ENCODE peak calls at places on chromosome X, in seven cellular contexts. J, U, A, L, P, Z and M are unnamed samples. For H3K79me1, the result is how much of the 10 kb centered on the place peaks cover.

GRCh38 chrX:65610040-65610439 is 57.4 kb upstream of the MSN start:
- DNase-seq in J (no peak), U (peak), A (no peak), L (no peak), P (no peak), Z (no peak), M (peak)

GRCh38 chrX:133610056-133610455 is 194.8 kb upstream of the GPC4 start:
- DNase-seq in J (no peak), U (no peak), A (no peak), L (no peak), P (no peak), Z (no peak), M (no peak)

GRCh38 chrX:49155243-49155899 is 7.2 kb upstream of the MAGIX start:
- DNase-seq in J (peak), U (peak), A (peak), L (peak), P (peak), Z (peak), M (peak)

GRCh38 chrX:76109654-76110053 is 63.2 kb upstream of the PBDC1 start:
- DNase-seq in J (no peak), U (no peak), A (no peak), L (no peak), P (peak), Z (no peak), M (no peak)

GRCh38 chrX:69153060-69153730 is 12.1 kb downstream of the PJA1 start:
- DNase-seq in J (peak), U (peak), A (peak), L (no peak), P (peak), Z (no peak), M (peak)

GRCh38 chrX:27057883-27058282 is 405.3 kb downstream of the PPP4R3C start:
- DNase-seq in J (peak), U (no peak), A (no peak), L (no peak), P (no peak), Z (no peak), M (no peak)

GRCh38 chrX:87516716-87517115 is 886 bp upstream of the KLHL4 start:
- DNase-seq in J (no peak), U (peak), A (no peak), L (no peak), P (no peak), Z (no peak), M (peak)

GRCh38 chrX:129655547-129656248 is 942 bp upstream of the APLN start:
- DNase-seq in J (peak), U (no peak), A (no peak), L (no peak), P (peak), Z (no peak), M (peak)

GRCh38 chrX:147875866-147876596 is 35.7 kb upstream of the FMR1 start:
- DNase-seq in J (no peak), U (no peak), A (no peak), L (peak), P (no peak), Z (no peak), M (peak)

GRCh38 chrX:155997436-155997835 is at the start of gene IL9R:
- DNase-seq in J (no peak), U (no peak), A (no peak), L (no peak), P (no peak), Z (no peak), M (no peak)

GRCh38 chrX:4397471-4397870 is 684.0 kb upstream of the PRKX start:
- DNase-seq in J (no peak), U (no peak), A (no peak), L (no peak), P (no peak), Z (no peak), M (no peak)

GRCh38 chrX:9604111-9604907 is 139.5 kb downstream of the TBL1X start:
- DNase-seq in J (no peak), U (no peak), A (no peak), L (no peak), P (no peak), Z (no peak), M (no peak)

GRCh38 chrX:10039821-10040793 is 72.9 kb downstream of the CLDN34 start:
- DNase-seq in J (no peak), U (no peak), A (no peak), L (peak), P (no peak), Z (no peak), M (peak)

GRCh38 chrX:129961180-129962083 is 21.0 kb upstream of the BCORL1 start:
- DNase-seq in J (peak), U (no peak), A (no peak), L (peak), P (peak), Z (peak), M (peak)

GRCh38 chrX:71514367-71515038 is 18.4 kb upstream of the OGT start:
- DNase-seq in J (no peak), U (no peak), A (no peak), L (no peak), P (peak), Z (no peak), M (no peak)

GRCh38 chrX:107493141-107493540 is 43.7 kb downstream of the FRMPD3 start:
- DNase-seq in J (no peak), U (no peak), A (no peak), L (peak), P (no peak), Z (no peak), M (no peak)

GRCh38 chrX:104013158-104013557 is 350 bp downstream of the H2BW1 start:
- DNase-seq in J (no peak), U (no peak), A (no peak), L (no peak), P (no peak), Z (no peak), M (no peak)

GRCh38 chrX:15334561-15334960 is 762 bp downstream of the PIGA start:
- DNase-seq in J (no peak), U (peak), A (no peak), L (peak), P (peak), Z (no peak), M (peak)

GRCh38 chrX:23756165-23756564 is 13.1 kb upstream of the ACOT9 start:
- DNase-seq in J (peak), U (peak), A (peak), L (peak), P (peak), Z (peak), M (peak)

GRCh38 chrX:101659601-101660063 is at the start of gene ARMCX2:
- DNase-seq in J (peak), U (peak), A (peak), L (no peak), P (peak), Z (peak), M (peak)

GRCh38 chrX:9122504-9123245 is 88.7 kb upstream of the FAM9B start:
- DNase-seq in J (no peak), U (peak), A (no peak), L (no peak), P (no peak), Z (no peak), M (peak)

GRCh38 chrX:110045421-110045820 is 42.5 kb downstream of the TMEM164 start:
- DNase-seq in J (no peak), U (no peak), A (no peak), L (no peak), P (no peak), Z (no peak), M (no peak)

GRCh38 chrX:41110801-41111625 is 25.8 kb downstream of the USP9X start:
- DNase-seq in J (no peak), U (peak), A (no peak), L (no peak), P (peak), Z (no peak), M (no peak)

GRCh38 chrX:40625294-40625693 is 2.1 kb downstream of the MPC1L start:
- DNase-seq in J (no peak), U (no peak), A (no peak), L (no peak), P (no peak), Z (no peak), M (no peak)

GRCh38 chrX:48938721-48939416 is 18.5 kb downstream of the OTUD5 start:
- DNase-seq in J (no peak), U (no peak), A (no peak), L (no peak), P (no peak), Z (no peak), M (no peak)

GRCh38 chrX:153780678-153781427 is at the start of gene SRPK3:
- DNase-seq in J (no peak), U (no peak), A (no peak), L (peak), P (no peak), Z (no peak), M (no peak)

GRCh38 chrX:1462596-1463251 is 10.0 kb upstream of the ASMTL start:
- DNase-seq in J (no peak), U (peak), A (no peak), L (no peak), P (no peak), Z (peak), M (peak)

GRCh38 chrX:154043003-154043402 is 23.3 kb upstream of the IRAK1 start:
- DNase-seq in J (no peak), U (peak), A (no peak), L (peak), P (no peak), Z (no peak), M (peak)

GRCh38 chrX:19798423-19798822 is 89.0 kb downstream of the SH3KBP1 start:
- DNase-seq in J (no peak), U (no peak), A (no peak), L (no peak), P (no peak), Z (no peak), M (no peak)

GRCh38 chrX:71103110-71103983 is 3.2 kb downstream of the CXorf65 start:
- DNase-seq in J (peak), U (no peak), A (no peak), L (no peak), P (peak), Z (peak), M (no peak)

GRCh38 chrX:129748265-129748664 is 9.5 kb downstream of the XPNPEP2 start:
- DNase-seq in J (no peak), U (peak), A (no peak), L (peak), P (no peak), Z (no peak), M (no peak)

GRCh38 chrX:43878902-43879526 is 3.2 kb downstream of the MAOB start:
- DNase-seq in J (no peak), U (no peak), A (no peak), L (no peak), P (no peak), Z (no peak), M (no peak)

GRCh38 chrX:119622356-119623232 is 16.4 kb upstream of the NKRF start:
- DNase-seq in J (no peak), U (peak), A (no peak), L (no peak), P (no peak), Z (no peak), M (peak)

GRCh38 chrX:153226344-153227190 is 47.5 kb downstream of the MAGEA1 start:
- DNase-seq in J (peak), U (peak), A (peak), L (no peak), P (peak), Z (peak), M (peak)

DNA sequence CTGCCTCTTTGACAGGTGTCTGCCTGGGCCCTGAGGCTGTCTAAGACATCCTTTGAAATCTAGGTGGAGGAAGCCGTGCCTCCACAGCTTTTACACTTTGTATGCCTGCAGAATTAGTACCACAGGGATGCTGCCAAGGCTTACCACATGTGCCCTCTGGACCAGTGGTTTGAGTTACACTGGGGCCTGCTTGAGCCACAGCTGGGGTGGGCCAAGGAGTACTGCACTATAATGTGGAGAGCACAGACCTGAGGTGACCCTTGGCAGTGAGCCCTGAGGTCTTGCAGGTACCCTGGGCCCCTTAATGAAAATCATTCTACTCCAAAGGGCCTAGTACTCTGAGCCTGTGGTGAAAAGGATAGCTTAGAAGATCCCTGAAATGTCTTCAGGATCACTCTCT is 27.2 kb upstream of the IRS4 start:
- DNase-seq in J (no peak), U (no peak), A (no peak), L (no peak), P (no peak), Z (no peak), M (no peak)
- H3K79me1 ChIP-seq in J (under half), U (under half), A (under half), L (under half), P (under half), Z (under half), M (under half)

GRCh38 chrX:17616936-17617335 is 120.4 kb upstream of the SCML1 start:
- DNase-seq in J (no peak), U (no peak), A (no peak), L (no peak), P (no peak), Z (no peak), M (no peak)
- H3K79me1 ChIP-seq in J (under half), U (under half), A (under half), L (under half), P (under half), Z (under half), M (under half)

GRCh38 chrX:140172401-140172800 is 207.1 kb upstream of the CXorf66 start:
- DNase-seq in J (no peak), U (no peak), A (no peak), L (no peak), P (no peak), Z (no peak), M (no peak)
- H3K79me1 ChIP-seq in J (under half), U (under half), A (under half), L (under half), P (under half), Z (under half), M (under half)

GRCh38 chrX:112011376-112011775 is 71.2 kb downstream of the TRPC5 start:
- DNase-seq in J (peak), U (no peak), A (no peak), L (no peak), P (peak), Z (peak), M (no peak)
- H3K79me1 ChIP-seq in J (under half), U (under half), A (under half), L (under half), P (under half), Z (under half), M (under half)

GRCh38 chrX:38375888-38376287 is 23.5 kb downstream of the OTC start:
- DNase-seq in J (no peak), U (no peak), A (no peak), L (peak), P (peak), Z (no peak), M (peak)
- H3K79me1 ChIP-seq in J (under half), U (under half), A (under half), L (under half), P (under half), Z (under half), M (under half)

DNA sequence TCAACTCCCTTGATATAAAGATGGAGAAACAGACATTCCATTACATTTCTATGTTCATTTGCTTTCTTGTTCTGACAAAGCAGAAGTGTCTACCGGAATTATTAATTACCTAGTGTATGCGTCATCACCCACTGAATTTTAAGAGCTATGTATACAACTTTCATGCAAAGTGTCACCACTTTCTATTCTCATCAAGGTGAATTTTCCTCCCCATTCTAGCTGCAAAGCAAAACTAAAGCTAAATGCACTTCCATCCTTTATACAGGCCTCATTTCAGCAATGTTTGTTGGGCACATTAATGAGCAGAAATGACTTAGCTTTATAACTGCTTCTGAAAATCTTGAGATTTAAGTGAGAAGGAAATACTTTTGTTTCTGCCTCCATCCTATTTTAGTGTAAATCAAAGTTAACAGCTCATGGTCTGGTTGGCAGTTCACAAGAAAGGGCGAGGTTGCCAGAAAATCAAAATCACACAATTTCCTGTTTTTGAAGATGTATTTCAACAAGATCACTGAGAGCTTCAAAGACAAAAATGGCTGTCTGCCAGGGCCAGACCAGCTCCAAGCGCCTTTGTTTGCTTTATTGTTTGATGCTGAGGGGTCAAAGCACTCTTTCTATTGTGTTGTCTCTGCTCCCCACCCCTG is 7.2 kb upstream of the FAM9C start:
- DNase-seq in J (no peak), U (no peak), A (no peak), L (no peak), P (no peak), Z (no peak), M (no peak)
- H3K79me1 ChIP-seq in J (under half), U (under half), A (under half), L (under half), P (under half), Z (under half), M (under half)

GRCh38 chrX:53081925-53082772 is at the start of gene TSPYL2:
- DNase-seq in J (peak), U (peak), A (peak), L (peak), P (peak), Z (peak), M (peak)
- H3K79me1 ChIP-seq in J (under half), U (under half), A (under half), L (under half), P (under half), Z (under half), M (under half)

DNA sequence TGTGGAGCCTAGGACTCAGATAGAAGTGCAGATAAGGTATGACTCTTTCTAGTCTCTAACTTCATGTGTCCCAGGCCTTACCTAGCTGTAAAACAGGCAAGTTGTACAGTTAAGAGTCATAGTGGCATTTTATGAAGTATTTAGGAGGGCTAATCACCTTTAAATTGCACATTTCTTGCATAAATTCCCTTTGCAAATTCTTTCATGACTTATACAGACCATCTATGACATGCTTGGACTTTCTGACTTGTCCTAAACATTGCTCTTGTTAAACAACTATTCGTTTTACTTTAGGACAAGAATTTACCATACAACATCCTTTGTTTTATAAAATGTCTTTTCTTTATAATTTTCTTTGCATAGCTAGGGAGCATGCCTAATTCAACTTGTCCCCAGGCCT is 7.8 kb upstream of the RRAGB start:
- DNase-seq in J (no peak), U (no peak), A (no peak), L (no peak), P (peak), Z (no peak), M (no peak)
- H3K79me1 ChIP-seq in J (under half), U (under half), A (under half), L (under half), P (under half), Z (under half), M (under half)